ENCODE peak calls at places on chromosomes 11 and 22, in nine cellular contexts. W is K562, Q is A549, N is HCT116, Y is HepG2, O is SK-N-SH, L is GM23338, M is Panc1, R is GM12878. J is an unnamed sample.

GRCh38 chr22:20156611-20157415 is 6.0 kb upstream of the CCDC188 start:
- DNase-seq in M (peak; percentile 64), O (peak; percentile 90), Y (peak; percentile 42), L (peak; percentile 88), R (peak; percentile 17), N (peak; percentile 52), W (peak; percentile 100), Q (peak; percentile 62), J (peak; percentile 38)

GRCh38 chr11:76680517-76681425 is 10.2 kb upstream of the LRRC32 start:
- DNase-seq in L (peak; percentile 95), Y (peak; percentile 60), O (peak; percentile 91), W (peak; percentile 84), N (peak; percentile 41), M (no peak), R (no peak), Q (peak; percentile 73), J (peak; percentile 68)

GRCh38 chr11:773425-773824 is 3.9 kb downstream of the GATD1 start:
- DNase-seq in R (no peak), L (no peak), Q (no peak), Y (no peak), O (no peak), M (no peak), N (no peak), W (no peak), J (no peak)

GRCh38 chr11:93524173-93524536 is 19.0 kb downstream of the SMCO4 start:
- DNase-seq in W (no peak), M (no peak), Q (no peak), R (no peak), Y (no peak), N (no peak), L (no peak), O (no peak), J (no peak)

GRCh38 chr22:42928969-42929837 is 72.1 kb upstream of the ARFGAP3 start:
- DNase-seq in L (no peak), O (no peak), Y (peak; percentile 73), W (no peak), R (peak; percentile 61), M (no peak), Q (no peak), N (no peak), J (no peak)

GRCh38 chr22:24157783-24158170 is 23.5 kb upstream of the SUSD2 start:
- DNase-seq in O (no peak), N (no peak), W (no peak), Q (no peak), M (no peak), L (no peak), Y (no peak), R (no peak), J (no peak)

GRCh38 chr11:18392434-18393321 is 1.7 kb upstream of the LDHA start:
- DNase-seq in O (no peak), Y (no peak), M (no peak), R (no peak), Q (no peak), N (no peak), W (no peak), L (peak; percentile 12), J (no peak)

GRCh38 chr22:42261266-42261665 is 9.2 kb downstream of the TCF20 start:
- DNase-seq in O (no peak), Q (no peak), R (no peak), L (no peak), Y (no peak), N (no peak), W (no peak), M (no peak), J (no peak)

GRCh38 chr22:19607198-19608113 is 83.2 kb upstream of the CLDN5 start:
- DNase-seq in W (peak; percentile 45), Y (no peak), L (peak; percentile 53), N (no peak), M (no peak), R (no peak), O (no peak), Q (no peak), J (no peak)

GRCh38 chr11:116217006-116217405 is 555.8 kb downstream of the BUD13 start:
- DNase-seq in R (no peak), O (no peak), N (peak; percentile 27), L (peak; percentile 83), Q (peak; percentile 48), M (no peak), W (peak; percentile 33), Y (peak; percentile 34), J (peak; percentile 10)

GRCh38 chr22:32482708-32483107 is 8.1 kb downstream of the FBXO7 start:
- DNase-seq in Y (no peak), O (no peak), L (no peak), N (no peak), W (no peak), M (no peak), Q (no peak), R (peak; percentile 39), J (no peak)

GRCh38 chr11:118214210-118214914 is 10.4 kb downstream of the JAML start:
- DNase-seq in W (no peak), R (no peak), M (no peak), Y (no peak), L (no peak), N (no peak), O (no peak), Q (no peak), J (peak; percentile 92)

GRCh38 chr11:65426839-65427690 is 4.5 kb downstream of the NEAT1 start:
- DNase-seq in O (no peak), Y (no peak), W (no peak), N (peak; percentile 61), R (no peak), Q (peak; percentile 80), L (peak; percentile 54), M (no peak), J (no peak)

GRCh38 chr11:65425971-65426838 is 3.6 kb downstream of the NEAT1 start:
- DNase-seq in L (no peak), Q (peak; percentile 78), Y (no peak), O (no peak), W (no peak), R (no peak), N (peak; percentile 42), M (no peak), J (peak; percentile 87)

GRCh38 chr11:65428578-65429068 is 6.0 kb downstream of the NEAT1 start:
- DNase-seq in W (no peak), O (no peak), N (no peak), Y (no peak), Q (no peak), L (peak; percentile 16), M (no peak), R (no peak), J (no peak)

GRCh38 chr11:65429069-65429681 is 6.6 kb downstream of the NEAT1 start:
- DNase-seq in R (no peak), M (no peak), Q (peak; percentile 84), W (no peak), L (peak; percentile 35), Y (no peak), O (no peak), N (no peak), J (peak; percentile 42)

GRCh38 chr11:65427691-65428577 is 5.3 kb downstream of the NEAT1 start:
- DNase-seq in Q (peak; percentile 82), N (peak; percentile 39), W (no peak), O (no peak), R (no peak), Y (no peak), L (no peak), M (no peak), J (peak; percentile 48)
- TF ChIP-seq REST in Q (no peak), N (no peak), W (no peak), O (peak; percentile 51), R (no peak), Y (no peak), L (no peak), M (no peak), J (no peak)

GRCh38 chr11:71170619-71171018 is 81.8 kb downstream of the SHANK2 start:
- DNase-seq in N (no peak), L (peak; percentile 37), R (no peak), M (no peak), W (no peak), Q (no peak), O (no peak), Y (no peak), J (no peak)

GRCh38 chr11:71171576-71171975 is 80.8 kb downstream of the SHANK2 start:
- DNase-seq in O (no peak), R (no peak), W (no peak), M (no peak), Q (no peak), L (no peak), Y (no peak), N (no peak), J (no peak)

GRCh38 chr11:71169328-71169727 is 83.0 kb downstream of the SHANK2 start:
- DNase-seq in N (no peak), L (no peak), Y (no peak), O (no peak), W (no peak), M (no peak), R (no peak), Q (no peak), J (no peak)

GRCh38 chr11:71172680-71173079 is 79.7 kb downstream of the SHANK2 start:
- DNase-seq in O (no peak), N (no peak), R (no peak), Q (no peak), M (no peak), L (no peak), Y (no peak), W (no peak), J (no peak)

GRCh38 chr11:71171024-71171423 is 81.4 kb downstream of the SHANK2 start:
- DNase-seq in O (no peak), Q (no peak), R (no peak), L (no peak), W (no peak), N (no peak), Y (no peak), M (no peak), J (no peak)
- TF ChIP-seq REST in O (no peak), Q (no peak), R (no peak), L (no peak), W (no peak), N (no peak), Y (no peak), M (no peak), J (no peak)

DNA sequence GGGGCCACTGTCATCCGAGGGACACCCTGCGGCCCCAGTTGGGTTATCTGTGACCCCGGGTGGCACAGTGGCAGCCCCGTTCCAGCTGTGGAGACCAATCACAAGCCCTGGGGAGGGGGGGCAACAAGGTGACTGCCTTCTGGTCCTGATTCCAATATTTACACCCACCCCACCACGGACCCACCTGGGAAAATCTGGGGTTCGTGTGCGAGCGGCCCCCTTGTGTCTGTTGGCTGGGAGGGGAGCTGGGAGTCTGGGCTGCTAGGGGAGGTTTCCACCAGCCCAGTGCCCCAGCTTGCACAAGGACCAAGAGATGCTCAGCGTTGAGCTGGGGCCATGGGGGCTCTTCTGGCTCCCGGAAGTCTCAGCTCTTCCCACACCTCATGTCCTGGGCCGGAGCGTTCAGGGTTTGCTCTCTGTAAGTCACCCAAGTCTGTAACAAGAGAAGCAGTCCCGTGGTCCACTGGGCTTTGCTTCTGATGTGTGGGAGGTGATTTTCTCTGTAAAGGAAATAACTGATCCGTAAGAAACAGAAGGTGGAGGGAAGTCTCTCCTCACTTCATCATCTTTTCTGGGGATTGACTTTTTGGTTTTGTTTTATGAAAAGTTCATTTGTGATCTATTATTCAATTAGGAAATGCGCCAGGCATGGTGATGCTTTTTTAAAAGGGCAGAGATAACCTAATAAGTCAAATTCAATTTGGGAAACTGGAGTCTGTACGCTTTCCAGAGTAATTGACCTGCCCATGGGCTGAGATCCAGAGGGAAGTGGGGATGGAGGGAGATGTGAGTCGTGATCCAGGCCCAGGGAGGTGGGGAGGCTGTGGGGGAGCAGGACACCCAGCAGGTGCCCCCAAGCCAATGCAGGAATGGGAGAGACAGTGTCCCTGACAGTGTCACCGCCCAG is 22.4 kb upstream of the GAL start:
- DNase-seq in M (no peak), N (no peak), R (no peak), L (no peak), Q (no peak), W (no peak), Y (no peak), O (peak; percentile 94), J (no peak)
- TF ChIP-seq REST in M (no peak), N (no peak), R (no peak), L (no peak), Q (no peak), W (no peak), Y (no peak), O (no peak), J (no peak)

GRCh38 chr22:39383841-39384625 is 15.5 kb upstream of the TAB1 start:
- DNase-seq in N (no peak), W (no peak), Q (no peak), R (no peak), O (no peak), M (no peak), Y (no peak), L (no peak), J (no peak)
- TF ChIP-seq REST in N (no peak), W (no peak), Q (no peak), R (no peak), O (no peak), M (no peak), Y (no peak), L (no peak), J (no peak)

J was measured in HL-60.